ENCODE peak calls at places on chromosomes 2 and 18, in seven cellular contexts. F is substantia nigra, I is left cardiac atrium, Q is KBM-7, T is T-helper 17 cell, W is body of pancreas, Z is SK-N-SH. K is an unnamed sample.

GRCh38 chr18:48728204-48728833 is 189.5 kb downstream of the CTIF start:
- DNase-seq in W (peak), F (no peak), T (no peak), I (peak), Z (no peak), Q (peak), K (no peak)

GRCh38 chr2:39530423-39530866 is 93.4 kb upstream of the MAP4K3 start:
- DNase-seq in T (no peak), I (no peak), Z (no peak), W (no peak), Q (no peak), F (no peak), K (no peak)

GRCh38 chr18:6057604-6058003 is 162.3 kb upstream of the TMEM200C start:
- DNase-seq in T (no peak), Z (no peak), F (no peak), W (no peak), Q (no peak), I (no peak), K (no peak)

GRCh38 chr2:27442282-27442980 is at the start of gene KRTCAP3:
- DNase-seq in W (peak), T (peak), Z (peak), F (no peak), Q (no peak), I (no peak), K (peak)

GRCh38 chr2:159715451-159715850 is 3.1 kb downstream of the MARCHF7 start:
- DNase-seq in W (no peak), T (no peak), Q (no peak), I (no peak), Z (no peak), F (no peak), K (no peak)

GRCh38 chr2:26627350-26628105 is 13.6 kb downstream of the CIB4 start:
- DNase-seq in F (no peak), W (no peak), Z (no peak), T (no peak), Q (no peak), I (no peak), K (no peak)

GRCh38 chr2:173649527-173650219 is 295.0 kb downstream of the CDCA7 start:
- DNase-seq in W (no peak), Q (no peak), F (no peak), I (no peak), Z (no peak), T (no peak), K (no peak)

GRCh38 chr18:29488617-29489016 is 1311.7 kb upstream of the CDH2 start:
- DNase-seq in F (no peak), I (no peak), Q (no peak), T (no peak), Z (no peak), W (no peak), K (no peak)

GRCh38 chr2:11187083-11187619 is 31.9 kb downstream of the SLC66A3 start:
- DNase-seq in Q (no peak), T (no peak), F (no peak), W (no peak), Z (no peak), I (no peak), K (no peak)

GRCh38 chr18:49212819-49213218 is 247.6 kb downstream of the DYM start:
- DNase-seq in W (no peak), Z (no peak), Q (no peak), T (no peak), F (no peak), I (no peak), K (no peak)

GRCh38 chr2:215313219-215313656 is 1.4 kb downstream of the ATIC start:
- DNase-seq in Q (no peak), W (no peak), I (no peak), T (no peak), Z (no peak), F (no peak), K (no peak)

GRCh38 chr2:44459754-44460153 is 98.0 kb downstream of the CAMKMT start:
- DNase-seq in F (no peak), I (no peak), W (no peak), Z (peak), T (no peak), Q (no peak), K (no peak)

GRCh38 chr2:151374426-151374825 is 17.0 kb downstream of the TNFAIP6 start:
- DNase-seq in T (no peak), F (no peak), I (no peak), Z (no peak), W (no peak), Q (no peak), K (no peak)

GRCh38 chr2:38245114-38245641 is 131.9 kb downstream of the ATL2 start:
- DNase-seq in I (no peak), T (no peak), Z (no peak), Q (no peak), F (no peak), W (no peak), K (peak)

GRCh38 chr18:42392416-42392815 is 437.4 kb downstream of the PIK3C3 start:
- DNase-seq in F (no peak), I (no peak), W (no peak), Z (no peak), T (no peak), Q (no peak), K (peak)

GRCh38 chr2:117693166-117693565 is 121.3 kb upstream of the DDX18 start:
- DNase-seq in T (no peak), Z (peak), W (no peak), F (no peak), Q (no peak), I (no peak), K (no peak)

K was measured in prostate gland.